ENCODE peak calls at places on chromosome X, in four cellular contexts. One of them, this sample, is unnamed.

GRCh38 chrX:150363561-150364346 is 637 bp downstream of the MAMLD1 start:
- DNase-seq in NCI-H1694 treated with DMSO at 0.1 percent for 48 hours: peak
- DNase-seq in hippocampal formation: peak
- DNase-seq in fibroblast of the conjunctiva: no peak
- DNase-seq in this sample: no peak

GRCh38 chrX:67050760-67051159 is 411.9 kb upstream of the EDA2R start:
- DNase-seq in NCI-H1694 treated with DMSO at 0.1 percent for 48 hours: no peak
- DNase-seq in hippocampal formation: no peak
- DNase-seq in fibroblast of the conjunctiva: no peak
- DNase-seq in this sample: no peak

GRCh38 chrX:11429543-11430085 is 136.4 kb downstream of the AMELX start:
- DNase-seq in NCI-H1694 treated with DMSO at 0.1 percent for 48 hours: no peak
- DNase-seq in hippocampal formation: no peak
- DNase-seq in fibroblast of the conjunctiva: no peak
- DNase-seq in this sample: no peak

GRCh38 chrX:81489987-81490386 is 288.1 kb downstream of the SH3BGRL start:
- DNase-seq in NCI-H1694 treated with DMSO at 0.1 percent for 48 hours: no peak
- DNase-seq in hippocampal formation: peak
- DNase-seq in fibroblast of the conjunctiva: no peak
- DNase-seq in this sample: no peak

GRCh38 chrX:39603291-39603690 is 494.5 kb downstream of the BCOR start:
- DNase-seq in NCI-H1694 treated with DMSO at 0.1 percent for 48 hours: no peak
- DNase-seq in hippocampal formation: no peak
- DNase-seq in fibroblast of the conjunctiva: no peak
- DNase-seq in this sample: no peak

GRCh38 chrX:19799319-19800182 is 87.8 kb downstream of the SH3KBP1 start:
- DNase-seq in NCI-H1694 treated with DMSO at 0.1 percent for 48 hours: peak
- DNase-seq in hippocampal formation: no peak
- DNase-seq in fibroblast of the conjunctiva: peak
- DNase-seq in this sample: no peak

GRCh38 chrX:95764972-95765451 is 919.6 kb upstream of the DIAPH2 start:
- DNase-seq in NCI-H1694 treated with DMSO at 0.1 percent for 48 hours: peak
- DNase-seq in hippocampal formation: peak
- DNase-seq in fibroblast of the conjunctiva: peak
- DNase-seq in this sample: no peak

GRCh38 chrX:131289527-131289926 is 421 bp upstream of the IGSF1 start:
- DNase-seq in NCI-H1694 treated with DMSO at 0.1 percent for 48 hours: no peak
- DNase-seq in hippocampal formation: no peak
- DNase-seq in fibroblast of the conjunctiva: no peak
- DNase-seq in this sample: no peak

GRCh38 chrX:154354516-154354915 is 19.9 kb downstream of the FLNA start:
- DNase-seq in NCI-H1694 treated with DMSO at 0.1 percent for 48 hours: no peak
- DNase-seq in hippocampal formation: no peak
- DNase-seq in fibroblast of the conjunctiva: no peak
- DNase-seq in this sample: no peak

GRCh38 chrX:71543316-71543715 is 10.4 kb downstream of the OGT start:
- DNase-seq in NCI-H1694 treated with DMSO at 0.1 percent for 48 hours: no peak
- DNase-seq in hippocampal formation: no peak
- DNase-seq in fibroblast of the conjunctiva: peak
- DNase-seq in this sample: peak

GRCh38 chrX:144627947-144628346 is 619.4 kb upstream of the SPANXN1 start:
- DNase-seq in NCI-H1694 treated with DMSO at 0.1 percent for 48 hours: no peak
- DNase-seq in hippocampal formation: no peak
- DNase-seq in fibroblast of the conjunctiva: no peak
- DNase-seq in this sample: no peak

GRCh38 chrX:74923942-74924448 is 1.3 kb downstream of the NEXMIF start:
- DNase-seq in NCI-H1694 treated with DMSO at 0.1 percent for 48 hours: peak
- DNase-seq in hippocampal formation: no peak
- DNase-seq in fibroblast of the conjunctiva: no peak
- DNase-seq in this sample: no peak

GRCh38 chrX:49120104-49120503 is 3.4 kb downstream of the GPKOW start:
- DNase-seq in NCI-H1694 treated with DMSO at 0.1 percent for 48 hours: no peak
- DNase-seq in hippocampal formation: no peak
- DNase-seq in fibroblast of the conjunctiva: no peak
- DNase-seq in this sample: no peak

GRCh38 chrX:29487714-29488113 is 727.6 kb upstream of the MAGEB2 start:
- DNase-seq in NCI-H1694 treated with DMSO at 0.1 percent for 48 hours: no peak
- DNase-seq in hippocampal formation: no peak
- DNase-seq in fibroblast of the conjunctiva: no peak
- DNase-seq in this sample: no peak

GRCh38 chrX:18617351-18617750 is 54.6 kb downstream of the RS1 start:
- DNase-seq in NCI-H1694 treated with DMSO at 0.1 percent for 48 hours: no peak
- DNase-seq in hippocampal formation: no peak
- DNase-seq in fibroblast of the conjunctiva: peak
- DNase-seq in this sample: no peak

GRCh38 chrX:43540318-43540717 is 115.8 kb upstream of the MAOA start:
- DNase-seq in NCI-H1694 treated with DMSO at 0.1 percent for 48 hours: no peak
- DNase-seq in hippocampal formation: no peak
- DNase-seq in fibroblast of the conjunctiva: no peak
- DNase-seq in this sample: no peak

GRCh38 chrX:28709421-28709820 is 122.2 kb downstream of the IL1RAPL1 start:
- DNase-seq in NCI-H1694 treated with DMSO at 0.1 percent for 48 hours: no peak
- DNase-seq in hippocampal formation: no peak
- DNase-seq in fibroblast of the conjunctiva: no peak
- DNase-seq in this sample: no peak

GRCh38 chrX:39896951-39897740 is 200.6 kb downstream of the BCOR start:
- DNase-seq in NCI-H1694 treated with DMSO at 0.1 percent for 48 hours: peak
- DNase-seq in hippocampal formation: no peak
- DNase-seq in fibroblast of the conjunctiva: no peak
- DNase-seq in this sample: no peak

GRCh38 chrX:119512145-119512800 is 44.0 kb downstream of the SLC25A5 start:
- DNase-seq in NCI-H1694 treated with DMSO at 0.1 percent for 48 hours: peak
- DNase-seq in hippocampal formation: peak
- DNase-seq in fibroblast of the conjunctiva: peak
- DNase-seq in this sample: peak